ENCODE peak calls at places on chromosomes 13 and 19, in five cellular contexts. O, I, X, S and R are unnamed samples.

GRCh38 chr19:45800009-45800553 is 7.4 kb upstream of the DMWD start:
- DNase-seq in X (peak), O (no peak), I (no peak), S (peak), R (peak)

GRCh38 chr13:79637086-79637763 is 156.3 kb downstream of the NDFIP2 start:
- DNase-seq in S (no peak), O (no peak), I (no peak), X (no peak), R (no peak)

GRCh38 chr19:55483681-55484361 is 1.2 kb upstream of the NAT14 start:
- DNase-seq in S (no peak), I (no peak), O (no peak), X (no peak), R (no peak)

GRCh38 chr13:93847162-93847561 is 620.6 kb downstream of the GPC6 start:
- DNase-seq in I (no peak), S (peak), O (no peak), X (peak), R (peak)

GRCh38 chr19:17784201-17785008 is 10.5 kb upstream of the B3GNT3 start:
- DNase-seq in S (peak), O (peak), X (peak), I (peak), R (peak)

GRCh38 chr13:99265162-99265822 is 7.1 kb upstream of the GPR18 start:
- DNase-seq in I (no peak), S (no peak), X (no peak), O (no peak), R (no peak)

GRCh38 chr13:44393391-44393790 is 19.8 kb downstream of the SERP2 start:
- DNase-seq in I (no peak), O (no peak), X (no peak), S (no peak), R (peak)

GRCh38 chr19:743168-743687 is 7.7 kb upstream of the MISP start:
- DNase-seq in I (no peak), O (no peak), S (no peak), X (no peak), R (no peak)

GRCh38 chr13:43786766-43787517 is at the start of gene ENOX1:
- DNase-seq in I (peak), O (peak), X (no peak), S (peak), R (peak)

GRCh38 chr13:23743269-23743668 is 145.9 kb downstream of the MIPEP start:
- DNase-seq in X (no peak), S (no peak), I (no peak), O (no peak), R (no peak)

GRCh38 chr13:95137096-95137495 is 164.2 kb downstream of the ABCC4 start:
- DNase-seq in S (peak), O (no peak), X (peak), I (no peak), R (peak)

GRCh38 chr13:33519561-33520479 is 234.3 kb upstream of the STARD13 start:
- DNase-seq in I (no peak), X (no peak), S (peak), O (no peak), R (peak)

GRCh38 chr19:48645652-48646191 is at the start of gene CA11:
- DNase-seq in O (no peak), S (no peak), X (peak), I (no peak), R (no peak)

GRCh38 chr19:48466571-48467325 is 2.4 kb upstream of the CYTH2 start:
- DNase-seq in S (peak), O (no peak), X (no peak), I (no peak), R (peak)

GRCh38 chr13:35648109-35648508 is 171.6 kb upstream of the MAB21L1 start:
- DNase-seq in O (no peak), S (peak), X (no peak), I (no peak), R (peak)

GRCh38 chr19:40718774-40719391 is 2.0 kb downstream of the ITPKC start:
- DNase-seq in X (no peak), O (no peak), S (peak), I (no peak), R (peak)

GRCh38 chr19:2841858-2842574 is 741 bp downstream of the ZNF555 start:
- DNase-seq in I (no peak), X (peak), S (no peak), O (no peak), R (no peak)

GRCh38 chr19:13669780-13670355 is 94.5 kb upstream of the MRI1 start:
- DNase-seq in I (no peak), X (no peak), S (no peak), O (no peak), R (no peak)

GRCh38 chr13:98978280-98978679 is 416 bp upstream of the DOCK9 start:
- DNase-seq in X (no peak), S (peak), I (no peak), O (no peak), R (peak)

GRCh38 chr13:101231751-101232428 is 184.4 kb downstream of the NALCN start:
- DNase-seq in I (no peak), S (peak), O (no peak), X (no peak), R (peak)

GRCh38 chr13:52615817-52616216 is 26.4 kb upstream of the HNRNPA1L2 start:
- DNase-seq in I (no peak), X (peak), O (no peak), S (no peak), R (no peak)

GRCh38 chr13:24887759-24888158 is 123.8 kb downstream of the RNF17 start:
- DNase-seq in X (no peak), I (no peak), S (no peak), O (no peak), R (no peak)

DNA sequence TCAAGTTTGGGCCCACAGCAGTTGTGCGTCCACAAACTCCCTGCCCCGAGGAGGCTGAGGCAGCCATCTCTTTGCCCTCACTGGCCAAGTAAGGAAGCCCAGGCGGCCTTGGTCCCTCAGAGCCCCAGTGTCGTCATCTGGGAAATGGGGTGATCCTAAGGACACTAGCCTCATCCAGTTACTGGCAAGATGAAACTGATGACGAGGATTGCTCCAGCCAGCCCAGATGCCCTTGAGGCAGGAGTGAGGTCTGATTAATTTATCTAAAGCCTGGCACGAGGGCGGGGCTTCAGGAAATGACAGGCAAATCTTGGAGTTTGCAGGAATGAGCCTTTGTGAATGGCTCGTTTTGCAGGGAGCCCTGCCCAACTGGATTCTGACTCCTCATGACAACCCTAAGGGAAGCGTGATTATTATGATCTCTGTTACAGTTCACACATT is 5.6 kb downstream of the LIPE start:
- DNase-seq in X (no peak), S (no peak), O (no peak), I (no peak), R (no peak)
- H3K4me3 ChIP-seq in X (no peak), S (no peak), O (no peak), I (no peak), R (no peak)

GRCh38 chr19:16497837-16498236 is 1.6 kb downstream of the C19orf44 start:
- DNase-seq in X (no peak), S (no peak), O (no peak), I (no peak), R (no peak)

GRCh38 chr19:16496613-16496983 is 404 bp downstream of the C19orf44 start:
- DNase-seq in S (peak), X (no peak), O (no peak), I (no peak), R (peak)

GRCh38 chr19:16495982-16496612 is at the start of the genes C19orf44 and CALR3:
- DNase-seq in S (peak), O (peak), I (peak), X (peak), R (peak)

DNA sequence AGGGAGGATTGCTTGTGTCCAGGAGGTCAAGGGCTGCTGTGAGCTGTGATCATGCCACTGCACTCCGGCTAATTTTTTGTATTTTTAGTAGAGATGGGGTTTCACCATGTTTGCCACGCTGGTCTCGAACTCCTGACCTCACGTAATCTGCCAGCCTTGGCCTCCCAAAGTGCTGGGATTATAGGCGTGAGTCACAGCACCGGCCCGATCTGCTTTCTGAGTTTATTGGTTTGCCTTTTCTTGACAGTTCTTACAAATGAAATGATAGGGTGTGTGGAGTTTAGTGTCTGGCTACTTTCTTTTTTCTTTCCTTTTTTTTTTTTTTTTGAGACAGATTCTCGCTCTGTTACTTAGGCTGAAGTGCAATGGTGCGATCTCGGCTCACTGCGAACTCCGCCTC is 848 bp downstream of the C19orf44 start:
- DNase-seq in O (no peak), X (no peak), I (no peak), S (no peak), R (no peak)
- H3K4me3 ChIP-seq in O (peak), X (peak), I (no peak), S (peak), R (peak)

DNA sequence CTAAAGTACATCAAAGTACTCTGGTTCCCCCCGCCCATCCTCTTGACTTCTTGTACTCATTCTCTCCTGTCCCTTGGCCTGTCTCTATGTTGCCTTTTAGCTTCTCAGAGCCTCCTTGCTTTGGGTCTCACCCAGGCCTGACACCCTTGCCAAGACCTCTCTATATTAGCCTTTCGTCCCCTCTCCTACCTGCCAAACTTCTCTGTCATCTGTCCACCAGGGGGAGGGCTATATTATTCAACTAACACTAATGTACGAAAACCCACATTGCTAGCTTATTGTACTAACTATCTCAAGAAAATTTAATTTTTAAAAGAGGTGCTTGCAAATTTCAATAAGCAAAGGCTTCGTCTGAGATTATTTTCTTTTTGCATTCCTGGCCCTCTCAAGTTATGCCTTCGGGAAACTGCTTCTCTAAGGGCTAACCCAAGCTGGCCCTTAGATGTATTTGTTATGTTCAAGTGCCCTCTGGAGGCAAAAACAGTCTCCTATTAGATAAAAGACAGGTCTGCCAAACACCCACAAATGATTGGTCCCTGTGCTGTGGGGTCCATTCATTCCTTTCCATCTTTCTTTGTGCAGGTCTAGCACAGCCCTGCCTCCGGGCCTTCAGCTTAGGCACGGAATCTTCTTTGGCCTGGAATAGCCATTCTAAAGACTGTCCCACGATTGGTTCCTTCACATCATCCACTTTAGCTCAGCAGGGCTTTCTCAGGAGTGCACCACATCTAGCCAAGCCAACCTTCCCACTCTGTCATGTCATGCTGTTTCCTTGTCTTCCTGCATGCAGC is 6.4 kb upstream of the MRPS31 start:
- DNase-seq in I (peak), O (no peak), S (peak), X (peak), R (peak)
- H3K4me3 ChIP-seq in I (no peak), O (no peak), S (peak), X (peak), R (no peak)

GRCh38 chr13:113838711-113839201 is 25.1 kb downstream of the GAS6 start:
- DNase-seq in S (no peak), X (no peak), O (no peak), I (no peak), R (no peak)
- H3K4me3 ChIP-seq in S (peak), X (no peak), O (no peak), I (no peak), R (peak)

GRCh38 chr13:110064022-110064421 is 242.9 kb downstream of the COL4A1 start:
- DNase-seq in X (no peak), O (no peak), S (no peak), I (no peak), R (no peak)
- H3K4me3 ChIP-seq in X (no peak), O (no peak), S (no peak), I (no peak), R (no peak)